ENCODE peak calls at places on chromosome 20, in nine cellular contexts. P is left ventricle myocardium inferior, Z is HCT116, R is foreskin fibroblast, C is left lung, X is cardiac muscle cell, D is fibroblast of lung, U is endothelial cell, J is upper lobe of right lung. H is an unnamed sample.
A peak's percentile ranks its signal among the peaks of the same experiment; 100 is the strongest.

GRCh38 chr20:8139899-8140298 is 7.8 kb downstream of the PLCB1 start:
- DNase-seq in P (no peak), Z (no peak), R (no peak), C (no peak), X (no peak), D (no peak), U (no peak), J (no peak), H (no peak)

GRCh38 chr20:44448753-44449546 is 26.7 kb upstream of the TTPAL start:
- DNase-seq in P (no peak), Z (peak; percentile 16), R (no peak), C (no peak), X (peak; percentile 31), D (no peak), U (peak; percentile 29), J (no peak), H (no peak)

GRCh38 chr20:56458227-56458821 is 10.1 kb upstream of the RTF2 start:
- DNase-seq in P (no peak), Z (no peak), R (no peak), C (no peak), X (no peak), D (no peak), U (no peak), J (no peak), H (no peak)

GRCh38 chr20:44694159-44694558 is 21.0 kb upstream of the CCN5 start:
- DNase-seq in P (no peak), Z (no peak), R (no peak), C (no peak), X (no peak), D (no peak), U (no peak), J (no peak), H (no peak)

GRCh38 chr20:10568032-10568431 is 105.8 kb downstream of the JAG1 start:
- DNase-seq in P (no peak), Z (no peak), R (no peak), C (no peak), X (no peak), D (no peak), U (no peak), J (no peak), H (no peak)

GRCh38 chr20:1509237-1509636 is 18.0 kb upstream of the SIRPB2 start:
- DNase-seq in P (no peak), Z (peak; percentile 16), R (no peak), C (no peak), X (peak; percentile 35), D (peak; percentile 11), U (peak; percentile 25), J (no peak), H (no peak)

GRCh38 chr20:58707770-58708169 is 15.2 kb downstream of the NPEPL1 start:
- DNase-seq in P (peak; percentile 6), Z (no peak), R (no peak), C (no peak), X (no peak), D (no peak), U (no peak), J (no peak), H (no peak)

GRCh38 chr20:51532577-51533191 is 9.8 kb downstream of the NFATC2 start:
- DNase-seq in P (peak; percentile 52), Z (no peak), R (peak; percentile 20), C (no peak), X (no peak), D (peak; percentile 72), U (no peak), J (no peak), H (no peak)

GRCh38 chr20:17919149-17919548 is 49.4 kb downstream of the SNX5 start:
- DNase-seq in P (no peak), Z (no peak), R (no peak), C (no peak), X (no peak), D (no peak), U (no peak), J (no peak), H (no peak)

GRCh38 chr20:20393207-20393606 is 25.3 kb downstream of the INSM1 start:
- DNase-seq in P (no peak), Z (no peak), R (no peak), C (no peak), X (peak; percentile 17), D (peak; percentile 51), U (no peak), J (no peak), H (no peak)

GRCh38 chr20:53083411-53083810 is 111.3 kb downstream of the TSHZ2 start:
- DNase-seq in P (no peak), Z (no peak), R (no peak), C (no peak), X (no peak), D (no peak), U (no peak), J (no peak), H (no peak)

GRCh38 chr20:8082025-8082424 is 50.0 kb upstream of the PLCB1 start:
- DNase-seq in P (no peak), Z (peak; percentile 7), R (no peak), C (no peak), X (peak; percentile 47), D (peak; percentile 17), U (no peak), J (no peak), H (no peak)

GRCh38 chr20:920306-920705 is 4.2 kb upstream of the ANGPT4 start:
- DNase-seq in P (no peak), Z (no peak), R (no peak), C (no peak), X (peak; percentile 61), D (no peak), U (no peak), J (no peak), H (no peak)

GRCh38 chr20:14778875-14779274 is 441.5 kb upstream of the FLRT3 start:
- DNase-seq in P (no peak), Z (no peak), R (no peak), C (no peak), X (no peak), D (no peak), U (no peak), J (no peak), H (no peak)

GRCh38 chr20:19249515-19249914 is 37.1 kb downstream of the SLC24A3 start:
- DNase-seq in P (no peak), Z (no peak), R (no peak), C (no peak), X (peak; percentile 33), D (no peak), U (no peak), J (no peak), H (no peak)
- TF ChIP-seq CTCF in P (no peak), Z (no peak), R (no peak), C (no peak), X (no peak), D (no peak), U (no peak), J (peak; percentile 15), H (no peak)

GRCh38 chr20:63178889-63179751 is 36.8 kb downstream of the YTHDF1 start:
- DNase-seq in P (peak; percentile 28), Z (peak; percentile 18), R (peak; percentile 16), C (no peak), X (no peak), D (no peak), U (no peak), J (no peak), H (no peak)
- TF ChIP-seq CTCF in P (peak; percentile 65), Z (peak; percentile 51), R (peak; percentile 30), C (no peak), X (peak; percentile 41), D (peak; percentile 24), U (no peak), J (peak; percentile 47), H (no peak)

GRCh38 chr20:48406462-48407235 is 421.1 kb downstream of the PREX1 start:
- DNase-seq in P (no peak), Z (no peak), R (no peak), C (no peak), X (no peak), D (peak; percentile 34), U (no peak), J (no peak), H (no peak)

GRCh38 chr20:48405909-48406308 is 421.9 kb downstream of the PREX1 start:
- DNase-seq in P (no peak), Z (no peak), R (no peak), C (no peak), X (no peak), D (peak; percentile 19), U (peak; percentile 15), J (no peak), H (no peak)

GRCh38 chr20:48403362-48403761 is 424.4 kb downstream of the PREX1 start:
- DNase-seq in P (no peak), Z (no peak), R (no peak), C (no peak), X (no peak), D (no peak), U (no peak), J (no peak), H (no peak)

GRCh38 chr20:48407710-48408109 is 420.1 kb downstream of the PREX1 start:
- DNase-seq in P (no peak), Z (no peak), R (no peak), C (no peak), X (no peak), D (no peak), U (no peak), J (no peak), H (no peak)

DNA sequence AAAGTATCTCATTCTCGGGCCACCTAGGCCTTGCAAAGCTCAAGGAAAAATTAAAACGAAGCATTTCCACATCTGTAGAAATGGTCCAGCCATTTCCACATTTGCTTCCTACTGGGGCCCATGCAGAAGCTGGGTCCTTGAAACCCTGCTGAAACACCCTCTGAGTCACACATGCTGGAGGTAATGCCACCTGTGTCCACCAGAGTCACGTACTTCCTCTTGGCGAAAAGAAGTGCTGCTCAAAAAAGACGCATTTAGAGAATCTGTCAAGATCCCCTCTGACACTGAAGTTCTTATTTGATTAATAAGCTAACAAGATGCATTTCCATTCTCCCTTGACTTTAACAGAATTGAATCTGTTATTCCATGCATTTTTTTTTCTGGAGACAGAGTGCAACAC is 423.2 kb downstream of the PREX1 start:
- DNase-seq in P (no peak), Z (peak; percentile 27), R (no peak), C (no peak), X (no peak), D (no peak), U (no peak), J (no peak), H (no peak)
- TF ChIP-seq CTCF in P (no peak), Z (no peak), R (no peak), C (no peak), X (no peak), D (no peak), U (peak; percentile 54), J (no peak), H (peak; percentile 49)

DNA sequence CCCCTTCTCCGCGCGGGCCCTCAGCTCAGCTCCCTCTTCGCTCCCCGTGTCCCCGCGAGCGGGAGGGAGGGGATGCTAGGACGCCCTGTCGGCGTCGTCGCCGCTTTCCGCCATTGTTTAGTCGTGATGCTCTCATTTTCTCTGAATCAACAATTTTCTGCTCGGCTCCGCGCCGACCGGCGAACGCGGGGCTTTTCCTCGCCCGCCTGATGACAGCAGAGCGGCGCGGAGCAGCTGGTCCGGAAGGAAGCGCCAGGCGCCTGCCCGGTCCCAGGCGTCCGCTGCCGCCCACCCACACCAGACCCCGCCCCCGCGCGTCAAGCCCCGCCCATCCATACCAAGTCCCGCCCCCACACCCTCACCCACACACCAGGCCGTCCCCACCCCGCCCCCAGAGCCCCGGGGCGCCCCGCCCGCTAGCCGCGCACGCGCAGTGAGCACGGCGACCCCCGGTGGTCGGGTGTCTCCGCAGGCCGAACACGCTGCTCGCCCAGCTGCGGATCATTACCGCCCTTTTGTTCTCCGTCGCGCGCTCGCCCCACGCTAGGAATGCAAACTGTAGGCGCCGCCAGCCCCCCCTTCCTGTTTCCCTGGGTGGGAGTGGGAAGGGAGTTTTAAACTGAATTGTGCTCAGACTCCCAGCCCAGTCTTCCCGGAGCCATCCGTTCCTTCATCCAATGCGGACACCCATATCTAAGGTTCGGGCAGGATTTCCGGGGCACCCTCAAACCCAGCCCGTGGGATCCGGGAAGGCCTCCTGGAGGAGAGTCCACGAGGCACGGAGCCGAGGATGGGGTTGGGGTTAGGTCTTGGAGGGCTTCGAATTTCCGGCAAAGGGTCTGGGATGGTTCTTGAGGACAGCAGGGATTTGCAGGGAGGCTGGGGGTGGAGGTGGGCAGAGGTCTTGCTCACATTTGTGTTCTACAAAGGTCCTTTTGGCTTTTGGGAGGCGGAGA is 49.8 kb upstream of the SLC32A1 start:
- DNase-seq in P (no peak), Z (no peak), R (peak; percentile 41), C (no peak), X (peak; percentile 75), D (peak; percentile 53), U (peak; percentile 91), J (peak; percentile 69), H (peak; percentile 75)
- TF ChIP-seq CTCF in P (no peak), Z (no peak), R (no peak), C (no peak), X (no peak), D (no peak), U (no peak), J (no peak), H (no peak)